ENCODE peak calls at places on chromosomes 12 and 14, in seven cellular contexts. A is uterus, B is fibroblast of the aortic adventitia, Q is heart left ventricle, F is lower leg skin, M is astrocyte of the cerebellum, Z is heart right ventricle. N is an unnamed sample.
A peak's percentile ranks its signal among the peaks of the same experiment; 100 is the strongest.

GRCh38 chr12:46522141-46522540 is 149.6 kb upstream of the SLC38A2 start:
- DNase-seq in F (no peak), Z (no peak), B (peak; percentile 43), Q (no peak), A (no peak), M (no peak), N (no peak)

GRCh38 chr14:50714452-50715073 is 46.5 kb upstream of the SAV1 start:
- DNase-seq in A (no peak), Q (no peak), Z (no peak), M (peak; percentile 9), B (peak; percentile 74), F (no peak), N (no peak)

GRCh38 chr14:90512332-90512951 is 115.6 kb downstream of the CALM1 start:
- DNase-seq in F (no peak), A (no peak), B (no peak), Z (no peak), M (no peak), Q (no peak), N (no peak)

GRCh38 chr12:88562151-88562550 is 18.1 kb downstream of the KITLG start:
- DNase-seq in A (no peak), B (no peak), Z (no peak), M (no peak), Q (no peak), F (no peak), N (no peak)

GRCh38 chr12:90036641-90037040 is 328.0 kb upstream of the ATP2B1 start:
- DNase-seq in M (no peak), Q (no peak), A (no peak), F (no peak), B (peak; percentile 35), Z (no peak), N (no peak)

GRCh38 chr12:123894823-123895338 is 77.8 kb downstream of the CCDC92 start:
- DNase-seq in M (no peak), A (no peak), F (no peak), Q (no peak), B (no peak), Z (no peak), N (no peak)

GRCh38 chr14:85088231-85088630 is 441.7 kb upstream of the FLRT2 start:
- DNase-seq in M (no peak), A (no peak), F (no peak), B (peak; percentile 69), Z (no peak), Q (no peak), N (no peak)

GRCh38 chr12:67909091-67909531 is 80.1 kb upstream of the IFNG-AS1 start:
- DNase-seq in F (no peak), Q (no peak), Z (no peak), M (peak; percentile 85), A (no peak), B (peak; percentile 45), N (peak; percentile 78)

GRCh38 chr12:116590561-116590960 is 31.4 kb downstream of the MAP1LC3B2 start:
- DNase-seq in B (no peak), F (no peak), Z (no peak), M (no peak), A (no peak), Q (no peak), N (no peak)

GRCh38 chr12:114851981-114852380 is 168.0 kb upstream of the TBX3 start:
- DNase-seq in Z (no peak), A (no peak), Q (no peak), M (no peak), F (no peak), B (no peak), N (no peak)

GRCh38 chr14:24219080-24219479 is 3.2 kb upstream of the MDP1 start:
- DNase-seq in A (no peak), M (no peak), Z (no peak), F (peak; percentile 20), B (no peak), Q (no peak), N (no peak)

GRCh38 chr12:111605931-111606625 is 7.0 kb upstream of the ATXN2 start:
- DNase-seq in M (no peak), F (no peak), Z (no peak), A (no peak), B (no peak), Q (no peak), N (no peak)

GRCh38 chr12:122031342-122032216 is 9.9 kb downstream of the BCL7A start:
- DNase-seq in Q (no peak), F (no peak), Z (peak; percentile 59), B (no peak), A (peak; percentile 30), M (no peak), N (no peak)

GRCh38 chr14:61460853-61461611 is 139.7 kb downstream of the PRKCH start:
- DNase-seq in F (peak; percentile 84), Q (no peak), Z (no peak), B (no peak), M (no peak), A (no peak), N (no peak)

GRCh38 chr12:54055522-54055921 is 1.9 kb downstream of the HOXC4 start:
- DNase-seq in Q (no peak), A (no peak), M (no peak), B (no peak), F (no peak), Z (no peak), N (no peak)
- H3K4me3 ChIP-seq in Q (no peak overlapping the region), A (no peak overlapping the region), M (peak overlapping the region; percentile 9), B (peak overlapping the region; percentile 51), F (no peak overlapping the region), Z (no peak overlapping the region), N (no peak overlapping the region)

GRCh38 chr14:67583711-67584644 is 16.1 kb downstream of the PIGH start:
- DNase-seq in F (peak; percentile 70), Q (no peak), Z (no peak), A (no peak), M (peak; percentile 26), B (peak; percentile 62), N (no peak)

GRCh38 chr14:67580336-67581230 is 19.5 kb downstream of the PIGH start:
- DNase-seq in B (no peak), F (peak; percentile 76), M (no peak), Z (no peak), Q (no peak), A (no peak), N (no peak)

GRCh38 chr14:67579636-67580035 is 20.4 kb downstream of the PIGH start:
- DNase-seq in F (peak; percentile 80), Z (no peak), B (no peak), M (no peak), A (no peak), Q (no peak), N (no peak)

GRCh38 chr14:67584931-67585330 is 15.1 kb downstream of the PIGH start:
- DNase-seq in A (no peak), B (no peak), F (no peak), M (no peak), Q (no peak), Z (no peak), N (no peak)

DNA sequence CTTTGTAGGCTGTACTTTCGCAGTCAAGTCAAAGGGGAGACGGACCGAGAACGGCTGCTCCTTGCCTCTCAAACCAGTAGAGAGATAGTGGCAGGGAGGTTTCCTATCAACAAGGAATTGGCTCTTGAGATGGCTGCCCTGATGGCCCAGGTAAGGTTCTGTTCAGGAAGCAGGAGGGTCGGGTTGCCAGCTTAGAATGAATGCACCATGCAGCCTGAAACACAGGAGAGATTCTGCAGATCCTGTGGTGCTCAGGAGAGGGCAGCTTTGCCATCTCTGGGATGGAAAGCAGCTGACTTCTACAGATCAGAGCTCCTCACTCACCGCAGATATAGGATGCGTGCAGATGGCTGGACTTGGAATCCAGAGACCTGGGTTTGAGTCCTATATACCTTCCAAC is 18.0 kb downstream of the PIGH start:
- DNase-seq in M (no peak), Z (no peak), B (no peak), A (no peak), F (peak; percentile 37), Q (no peak), N (no peak)
- TF ChIP-seq CTCF in M (no peak), Z (no peak), B (no peak), A (no peak), F (no peak), Q (no peak), N (no peak)

DNA sequence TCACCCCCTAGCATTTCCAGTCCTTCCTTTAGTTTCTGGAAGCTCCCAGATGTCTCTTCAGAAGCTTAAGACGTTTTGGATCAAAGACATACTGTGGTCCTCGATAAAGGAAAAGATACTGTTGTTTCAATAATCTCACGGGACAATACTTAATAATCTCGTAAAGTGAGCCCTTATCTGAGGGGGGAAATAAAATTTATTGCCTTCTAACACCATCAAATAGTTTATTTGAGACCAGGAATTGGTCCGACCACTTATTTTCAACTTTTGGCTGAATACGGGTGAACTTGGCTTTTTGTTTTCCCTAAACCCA is 640 bp upstream of the G2E3 start:
- DNase-seq in Z (no peak), B (no peak), M (no peak), F (no peak), A (no peak), Q (no peak), N (no peak)
- H3K4me3 ChIP-seq in Z (peak overlapping the region; percentile 89), B (peak overlapping the region; percentile 97), M (peak overlapping the region; percentile 71), F (peak overlapping the region; percentile 84), A (peak overlapping the region; percentile 94), Q (peak overlapping the region; percentile 83), N (peak overlapping the region; percentile 86)

GRCh38 chr12:69106482-69107118 is 132.8 kb upstream of the CPSF6 start:
- DNase-seq in B (no peak), Q (no peak), M (no peak), F (no peak), A (no peak), Z (no peak), N (no peak)

GRCh38 chr12:69112616-69113015 is 126.8 kb upstream of the CPSF6 start:
- DNase-seq in Q (no peak), Z (no peak), F (no peak), B (no peak), M (no peak), A (no peak), N (no peak)

GRCh38 chr12:69107541-69107940 is 131.8 kb upstream of the CPSF6 start:
- DNase-seq in B (peak; percentile 39), Q (no peak), A (no peak), Z (no peak), M (no peak), F (no peak), N (no peak)

GRCh38 chr12:69105101-69105613 is 134.2 kb upstream of the CPSF6 start:
- DNase-seq in F (no peak), M (no peak), B (no peak), Z (no peak), Q (no peak), A (no peak), N (no peak)

DNA sequence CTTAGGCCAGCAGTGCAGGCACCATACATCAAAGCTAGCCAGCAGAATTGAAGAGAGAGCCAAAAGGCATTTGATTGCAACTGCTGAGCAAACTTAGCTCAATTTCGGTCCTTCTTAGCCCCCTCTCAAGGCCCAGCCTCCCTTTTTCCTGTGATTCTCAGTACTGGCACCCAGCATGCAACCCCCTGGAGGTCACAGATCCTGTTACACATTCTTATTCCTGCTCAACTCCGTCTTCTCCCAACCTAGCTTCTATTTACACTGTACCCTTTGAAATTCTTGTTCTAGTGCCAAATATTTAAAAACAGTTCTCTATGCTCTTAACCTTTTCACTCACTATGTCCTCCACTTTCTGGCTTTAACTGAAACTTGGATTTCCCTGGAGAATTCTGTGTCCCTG is 131.3 kb upstream of the CPSF6 start:
- DNase-seq in Z (no peak), B (peak; percentile 35), F (no peak), A (no peak), Q (no peak), M (peak; percentile 19), N (no peak)
- TF ChIP-seq CTCF in Z (no peak), B (peak; percentile 15), F (no peak), A (no peak), Q (no peak), M (peak; percentile 10), N (peak; percentile 28)

GRCh38 chr14:93104961-93105360 is 10.8 kb downstream of the ITPK1 start:
- DNase-seq in F (no peak), A (no peak), Q (no peak), Z (no peak), B (no peak), M (no peak), N (no peak)
- H3K4me3 ChIP-seq in F (no peak overlapping the region), A (no peak overlapping the region), Q (no peak overlapping the region), Z (no peak overlapping the region), B (no peak overlapping the region), M (no peak overlapping the region), N (no peak overlapping the region)